ENCODE peak calls at places on chromosome 16, in five cellular contexts. H is cardiac muscle cell, Q is adrenal gland, Y is mammary epithelial cell, C is lung. M is an unnamed sample. For H3K4me1, the result is how much of the 10 kb centered on the place peaks cover.

GRCh38 chr16:54946909-54947308 is 16.2 kb downstream of the IRX5 start:
- DNase-seq in Y (peak), Q (no peak), C (no peak), H (no peak), M (no peak)

GRCh38 chr16:70573451-70574121 is 50.0 kb downstream of the SF3B3 start:
- DNase-seq in Q (peak), C (no peak), Y (peak), H (peak), M (peak)

GRCh38 chr16:10114411-10114810 is 67.8 kb downstream of the GRIN2A start:
- DNase-seq in Q (no peak), C (no peak), H (no peak), Y (peak), M (peak)

GRCh38 chr16:57377080-57377841 is 5.0 kb downstream of the CX3CL1 start:
- DNase-seq in H (peak), Q (no peak), C (no peak), Y (peak), M (no peak)

GRCh38 chr16:17359778-17360177 is 111.0 kb downstream of the XYLT1 start:
- DNase-seq in H (peak), C (no peak), Q (no peak), Y (peak), M (no peak)

GRCh38 chr16:88922114-88922825 is 54.7 kb downstream of the CBFA2T3 start:
- DNase-seq in Y (peak), Q (peak), C (peak), H (peak), M (peak)

GRCh38 chr16:56269824-56270684 is 78.8 kb downstream of the GNAO1 start:
- DNase-seq in Q (peak), C (no peak), Y (no peak), H (peak), M (peak)

GRCh38 chr16:89958068-89958467 is 9.5 kb downstream of the DEF8 start:
- DNase-seq in H (peak), Q (peak), C (peak), Y (no peak), M (peak)

GRCh38 chr16:4297480-4297879 is 18.4 kb upstream of the GLIS2 start:
- DNase-seq in Q (no peak), H (no peak), C (no peak), Y (no peak), M (no peak)

GRCh38 chr16:86199871-86200700 is 301.1 kb downstream of the IRF8 start:
- DNase-seq in Q (no peak), C (no peak), H (no peak), Y (no peak), M (no peak)

GRCh38 chr16:82628741-82629140 is 2.0 kb downstream of the CDH13 start:
- DNase-seq in Y (no peak), H (no peak), Q (no peak), C (no peak), M (no peak)

GRCh38 chr16:73047536-73048291 is at the start of gene ZFHX3:
- DNase-seq in C (peak), H (peak), Y (peak), Q (peak), M (peak)

GRCh38 chr16:55555436-55555835 is 11.0 kb upstream of the CAPNS2 start:
- DNase-seq in C (no peak), Q (no peak), H (no peak), Y (peak), M (no peak)

GRCh38 chr16:81040837-81041236 is 5.2 kb downstream of the ATMIN start:
- DNase-seq in H (no peak), Q (no peak), C (no peak), Y (no peak), M (no peak)

GRCh38 chr16:67886387-67886786 is 1.7 kb downstream of the NRN1L start:
- DNase-seq in C (peak), Y (no peak), H (no peak), Q (no peak), M (peak)

GRCh38 chr16:87076950-87077749 is 240.0 kb downstream of the C16orf95 start:
- DNase-seq in H (peak), C (peak), Y (peak), Q (peak), M (peak)

GRCh38 chr16:59545666-59546065 is 811.5 kb upstream of the GOT2 start:
- DNase-seq in Y (no peak), H (no peak), C (no peak), Q (no peak), M (no peak)

GRCh38 chr16:15952265-15952711 is 2.9 kb downstream of the ABCC1 start:
- DNase-seq in H (no peak), Q (peak), C (no peak), Y (no peak), M (no peak)

GRCh38 chr16:20942271-20942670 is 41.7 kb downstream of the LYRM1 start:
- DNase-seq in Y (no peak), Q (no peak), C (no peak), H (no peak), M (no peak)

GRCh38 chr16:69397821-69398521 is 12.2 kb upstream of the TERF2 start:
- DNase-seq in H (peak), Y (peak), Q (peak), C (no peak), M (peak)

GRCh38 chr16:67544329-67544841 is 15.8 kb downstream of the RIPOR1 start:
- DNase-seq in Y (no peak), Q (no peak), H (no peak), C (no peak), M (no peak)

GRCh38 chr16:62194828-62195227 is 158.6 kb upstream of the CDH8 start:
- DNase-seq in H (no peak), C (no peak), Q (no peak), Y (no peak), M (no peak)

GRCh38 chr16:67530013-67530939 is 1.6 kb downstream of the RIPOR1 start:
- DNase-seq in Y (peak), H (peak), Q (peak), C (peak), M (peak)

GRCh38 chr16:86455116-86455515 is 55.2 kb upstream of the FOXF1 start:
- DNase-seq in C (no peak), Y (no peak), Q (no peak), H (peak), M (no peak)

GRCh38 chr16:80317132-80318098 is 223.4 kb upstream of the DYNLRB2 start:
- DNase-seq in Q (no peak), Y (no peak), C (no peak), H (no peak), M (no peak)

GRCh38 chr16:57893559-57894389 is 77.2 kb downstream of the CNGB1 start:
- DNase-seq in Y (peak), H (peak), C (peak), Q (no peak), M (no peak)

GRCh38 chr16:20814761-20815160 is 8.4 kb downstream of the REXO5 start:
- DNase-seq in Y (no peak), C (no peak), H (no peak), Q (no peak), M (no peak)

GRCh38 chr16:69105501-69106361 is at the start of gene HAS3:
- DNase-seq in C (peak), Y (peak), H (peak), Q (no peak), M (peak)

GRCh38 chr16:85573696-85574641 is 39.2 kb upstream of the GSE1 start:
- DNase-seq in H (peak), Y (no peak), Q (peak), C (no peak), M (peak)

GRCh38 chr16:12356622-12357365 is 380.3 kb downstream of the SNX29 start:
- DNase-seq in Q (no peak), Y (no peak), H (no peak), C (no peak), M (no peak)

GRCh38 chr16:63461248-63461841 is 1425.1 kb upstream of the CDH8 start:
- DNase-seq in H (peak), Q (peak), C (no peak), Y (peak), M (peak)

GRCh38 chr16:11314309-11314894 is 30.9 kb upstream of the RMI2 start:
- DNase-seq in H (no peak), Y (no peak), Q (no peak), C (no peak), M (no peak)

GRCh38 chr16:85806539-85806938 is 7.0 kb downstream of the COX4I1 start:
- DNase-seq in Y (no peak), Q (no peak), C (no peak), H (no peak), M (no peak)

GRCh38 chr16:83159049-83159448 is 532.3 kb downstream of the CDH13 start:
- DNase-seq in H (no peak), Y (no peak), Q (no peak), C (no peak), M (no peak)

GRCh38 chr16:85211247-85211910 is 99.1 kb upstream of the CIBAR2 start:
- DNase-seq in Y (peak), H (peak), C (no peak), Q (no peak), M (peak)

GRCh38 chr16:14629612-14629918 is 495 bp downstream of the PARN start:
- DNase-seq in C (no peak), Q (no peak), H (no peak), Y (peak), M (no peak)

GRCh38 chr16:14632693-14633569 is at the start of gene BFAR:
- DNase-seq in Q (peak), Y (peak), H (peak), C (peak), M (peak)

GRCh38 chr16:14629919-14630619 is at the start of gene PARN:
- DNase-seq in H (peak), Q (peak), Y (peak), C (peak), M (peak)

GRCh38 chr16:14635394-14636145 is 2.8 kb downstream of the BFAR start:
- DNase-seq in H (no peak), Q (no peak), Y (no peak), C (no peak), M (no peak)

DNA sequence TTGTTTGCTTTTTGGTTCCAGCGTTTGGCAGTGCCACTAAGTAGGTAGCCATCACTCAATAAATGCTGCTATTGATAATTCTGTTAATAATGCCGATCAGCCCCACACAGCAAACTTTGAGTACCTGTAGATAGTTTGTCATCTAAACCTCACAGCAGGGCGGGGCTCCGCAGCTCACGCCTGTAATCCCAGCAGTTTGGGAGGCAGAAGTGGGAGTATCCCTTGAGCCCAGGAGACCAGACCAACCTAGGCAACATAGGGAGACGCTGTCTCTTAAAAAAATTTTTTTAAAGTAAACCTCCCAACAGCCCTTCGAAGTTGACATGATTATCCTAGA is 1.6 kb downstream of the BFAR start:
- DNase-seq in Y (no peak), C (no peak), H (no peak), Q (no peak), M (no peak)
- H3K4me3 ChIP-seq in Y (peak), C (no peak), H (peak), Q (peak), M (peak)

DNA sequence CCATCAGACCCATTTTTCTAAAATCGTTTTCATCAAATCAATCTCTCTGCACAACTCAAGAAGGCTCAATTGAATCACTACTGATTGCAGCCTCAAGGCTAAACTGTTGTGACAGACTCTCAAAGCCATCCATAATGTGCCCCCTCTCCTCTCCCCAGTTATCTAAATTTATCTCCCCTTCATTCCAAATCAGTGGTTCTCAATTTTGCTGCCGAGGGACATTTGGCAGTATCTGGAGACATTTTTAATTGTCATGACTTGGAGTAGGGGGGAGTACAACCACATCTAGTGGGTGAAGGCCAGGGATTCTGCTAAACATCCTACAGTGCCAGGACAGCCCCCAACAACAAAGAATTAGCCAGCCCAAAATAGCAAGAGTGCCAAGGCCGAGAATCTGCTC is 9.2 kb downstream of the USP31 start:
- DNase-seq in H (no peak), C (no peak), Q (no peak), Y (no peak), M (no peak)
- H3K4me1 ChIP-seq in H (under half), C (under half), Q (under half), Y (half or more), M (under half)

DNA sequence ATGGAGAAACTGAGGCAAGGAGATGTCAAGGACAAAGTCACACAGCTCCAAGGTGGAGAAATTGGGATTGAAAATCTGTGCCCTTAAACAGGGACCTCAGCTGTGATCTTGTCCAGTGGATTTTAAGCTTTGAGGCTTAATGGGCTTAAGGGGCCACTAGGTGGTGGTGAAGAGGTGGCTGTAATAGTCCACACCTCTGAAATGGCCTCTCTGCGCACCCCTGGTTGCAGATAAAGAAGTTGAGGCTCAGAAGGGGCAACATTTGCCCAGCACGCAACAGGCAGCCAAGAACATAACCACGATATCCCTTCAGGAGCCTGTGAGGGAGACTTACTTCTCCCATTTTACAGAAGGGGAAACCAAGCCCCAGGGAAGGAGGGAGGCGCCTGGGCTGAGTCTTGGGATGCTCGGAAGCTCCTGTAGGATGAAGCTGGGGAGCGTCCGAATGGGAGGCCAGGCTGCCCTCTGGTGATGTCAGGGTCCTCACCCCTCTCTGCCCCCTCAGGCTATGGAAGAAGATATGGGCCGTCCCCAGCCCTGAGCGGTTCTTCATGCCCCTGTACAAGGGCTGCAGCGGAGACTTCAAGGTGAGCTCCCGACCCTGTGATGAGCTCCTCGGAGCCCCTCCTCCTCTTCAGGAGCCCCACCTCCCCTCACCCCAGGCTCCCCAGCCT is 43.7 kb downstream of the IL21R start:
- DNase-seq in C (no peak), Q (no peak), Y (no peak), H (no peak), M (no peak)
- TF ChIP-seq CTCF in C (no peak), Q (no peak), Y (no peak), H (no peak), M (no peak)

GRCh38 chr16:30380801-30381208 is 1.6 kb downstream of the SEPTIN1 start:
- DNase-seq in C (no peak), H (no peak), Y (no peak), Q (no peak), M (no peak)
- H3K4me3 ChIP-seq in C (no peak), H (no peak), Y (no peak), Q (no peak), M (no peak)

GRCh38 chr16:2526135-2526534 is 5.1 kb downstream of the CEMP1 start:
- DNase-seq in H (no peak), C (peak), Q (no peak), Y (no peak), M (no peak)
- H3K4me1 ChIP-seq in H (under half), C (under half), Q (under half), Y (under half), M (under half)

GRCh38 chr16:74727903-74728302 is 27.2 kb upstream of the MLKL start:
- DNase-seq in Q (no peak), Y (no peak), H (no peak), C (no peak), M (no peak)

GRCh38 chr16:74725641-74726040 is 25.0 kb upstream of the MLKL start:
- DNase-seq in C (no peak), Y (no peak), H (no peak), Q (no peak), M (no peak)

GRCh38 chr16:74724820-74725549 is 24.3 kb upstream of the MLKL start:
- DNase-seq in H (peak), Q (no peak), Y (peak), C (no peak), M (no peak)

GRCh38 chr16:74726056-74726455 is 25.4 kb upstream of the MLKL start:
- DNase-seq in Q (no peak), C (no peak), Y (no peak), H (no peak), M (no peak)

GRCh38 chr16:74726736-74727135 is 26.1 kb upstream of the MLKL start:
- DNase-seq in Q (no peak), C (no peak), H (no peak), Y (no peak), M (no peak)
- TF ChIP-seq CTCF in Q (no peak), C (peak), H (peak), Y (peak), M (no peak)

GRCh38 chr16:49855822-49856740 is at the start of gene ZNF423:
- DNase-seq in C (no peak), H (peak), Q (no peak), Y (no peak), M (peak)

GRCh38 chr16:49855280-49855821 is 561 bp downstream of the ZNF423 start:
- DNase-seq in C (peak), Q (peak), Y (peak), H (peak), M (peak)

GRCh38 chr16:49858200-49859129 is 2.6 kb upstream of the ZNF423 start:
- DNase-seq in Y (peak), H (peak), C (peak), Q (peak), M (peak)

GRCh38 chr16:49857423-49858181 is 1.7 kb upstream of the ZNF423 start:
- DNase-seq in Y (peak), Q (peak), C (peak), H (peak), M (peak)

GRCh38 chr16:49856741-49857330 is 924 bp upstream of the ZNF423 start:
- DNase-seq in C (peak), Q (peak), Y (peak), H (peak), M (peak)
- H3K4me3 ChIP-seq in C (peak), Q (peak), Y (no peak), H (peak), M (no peak)

DNA sequence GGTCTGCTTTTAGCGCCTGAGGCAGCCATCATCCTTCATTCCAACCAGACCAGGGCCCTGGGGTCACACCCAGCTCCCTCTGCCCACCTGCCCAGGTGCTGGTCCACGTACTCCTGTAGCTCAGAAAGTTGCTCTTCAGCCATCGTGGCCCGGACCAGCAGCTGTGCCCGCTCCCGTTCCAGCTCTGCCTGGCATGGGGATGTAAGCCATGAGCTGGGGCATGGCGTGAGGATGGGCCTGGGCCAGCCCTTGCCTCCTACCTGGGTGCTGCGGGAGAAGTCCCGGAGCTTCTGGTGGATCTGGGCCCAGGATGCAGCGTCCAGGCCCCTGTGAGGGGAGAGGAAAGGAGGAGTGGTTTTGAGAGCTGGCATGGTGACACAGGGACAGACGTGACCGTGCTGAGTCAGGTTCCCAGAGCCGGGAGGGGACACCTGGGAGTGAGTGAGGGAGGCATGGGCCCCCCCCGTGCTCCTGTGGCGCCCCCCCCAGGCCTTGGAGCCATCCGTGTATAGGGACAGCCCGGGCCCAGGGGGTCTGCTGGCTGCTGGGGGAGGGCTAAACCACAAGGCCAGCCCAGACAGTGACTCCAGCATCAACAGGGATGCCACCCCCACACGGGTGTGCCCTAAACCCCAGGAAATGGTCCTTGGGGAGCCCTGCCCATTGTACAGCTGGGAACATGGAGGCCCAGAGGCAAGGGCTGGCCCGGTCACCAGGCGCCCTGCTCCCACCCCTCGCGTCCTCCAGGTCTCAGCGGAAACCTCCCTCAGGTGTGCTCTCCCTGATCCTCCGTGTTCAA is 2.1 kb downstream of the ANTKMT start:
- DNase-seq in H (no peak), C (no peak), Q (no peak), Y (no peak), M (no peak)
- H3K4me1 ChIP-seq in H (under half), C (under half), Q (under half), Y (under half), M (under half)

DNA sequence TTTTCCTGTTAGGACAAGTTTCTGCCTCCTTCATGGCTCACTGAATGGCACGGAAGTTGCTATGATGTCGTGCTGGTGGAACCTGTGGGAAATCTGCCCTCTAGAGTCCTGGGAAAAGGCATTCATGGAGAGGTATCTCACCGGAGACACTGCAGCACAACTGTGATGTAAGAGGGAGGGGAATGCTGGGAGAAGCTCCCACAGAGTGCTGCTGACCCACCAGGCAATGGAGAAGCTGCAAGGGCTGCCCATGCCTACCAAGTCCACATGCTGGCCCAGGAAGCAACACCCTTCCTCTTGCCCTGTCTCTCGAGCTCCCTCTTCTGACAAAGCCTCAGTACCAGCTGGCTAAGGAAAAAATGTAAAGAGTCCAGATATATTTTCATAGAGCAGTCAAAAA is 45.2 kb upstream of the SLC5A11 start:
- DNase-seq in C (no peak), Q (no peak), H (peak), Y (peak), M (no peak)
- TF ChIP-seq CTCF in C (no peak), Q (no peak), H (peak), Y (peak), M (no peak)

GRCh38 chr16:29876578-29877249 is 13.7 kb upstream of the CDIPT start:
- DNase-seq in Q (no peak), C (no peak), Y (no peak), H (no peak), M (no peak)
- H3K4me3 ChIP-seq in Q (peak), C (no peak), Y (no peak), H (no peak), M (no peak)